ENCODE peak calls at places on chromosomes 16 and 17, in four cellular contexts. One of them, this sample, is unnamed. For H3K27me3, the result is how much of the 10 kb centered on the place peaks cover.

GRCh38 chr17:31509095-31509804 is 117.8 kb downstream of the RAB11FIP4 start:
- DNase-seq in esophagus squamous epithelium: no peak
- DNase-seq in transverse colon: no peak
- DNase-seq in tibial nerve: no peak
- DNase-seq in this sample: no peak

GRCh38 chr17:75877752-75878173 is 618 bp downstream of the TRIM47 start:
- DNase-seq in esophagus squamous epithelium: no peak
- DNase-seq in transverse colon: peak
- DNase-seq in tibial nerve: peak
- DNase-seq in this sample: peak

GRCh38 chr17:17836250-17836817 is 452 bp downstream of the SREBF1 start:
- DNase-seq in esophagus squamous epithelium: peak
- DNase-seq in transverse colon: peak
- DNase-seq in tibial nerve: peak
- DNase-seq in this sample: peak

GRCh38 chr17:19294443-19294842 is 57.3 kb downstream of the EPN2 start:
- DNase-seq in esophagus squamous epithelium: no peak
- DNase-seq in transverse colon: no peak
- DNase-seq in tibial nerve: no peak
- DNase-seq in this sample: no peak

GRCh38 chr17:29124135-29124930 is 55.9 kb downstream of the MYO18A start:
- DNase-seq in esophagus squamous epithelium: no peak
- DNase-seq in transverse colon: no peak
- DNase-seq in tibial nerve: no peak
- DNase-seq in this sample: no peak

GRCh38 chr17:44556114-44556853 is 1.0 kb upstream of the FZD2 start:
- DNase-seq in esophagus squamous epithelium: no peak
- DNase-seq in transverse colon: peak
- DNase-seq in tibial nerve: no peak
- DNase-seq in this sample: no peak

GRCh38 chr17:75511270-75511609 is 4.1 kb downstream of the CASKIN2 start:
- DNase-seq in esophagus squamous epithelium: no peak
- DNase-seq in transverse colon: no peak
- DNase-seq in tibial nerve: no peak
- DNase-seq in this sample: no peak

GRCh38 chr17:31654936-31655335 is 204.1 kb downstream of the COPRS start:
- DNase-seq in esophagus squamous epithelium: no peak
- DNase-seq in transverse colon: no peak
- DNase-seq in tibial nerve: no peak
- DNase-seq in this sample: peak

GRCh38 chr17:78789149-78789662 is 7.1 kb upstream of the CYTH1 start:
- DNase-seq in esophagus squamous epithelium: no peak
- DNase-seq in transverse colon: no peak
- DNase-seq in tibial nerve: no peak
- DNase-seq in this sample: no peak

GRCh38 chr16:83305092-83305491 is 502.7 kb upstream of the HSBP1 start:
- DNase-seq in esophagus squamous epithelium: no peak
- DNase-seq in transverse colon: no peak
- DNase-seq in tibial nerve: no peak
- DNase-seq in this sample: no peak

GRCh38 chr17:61018938-61019337 is 341.3 kb downstream of the BCAS3 start:
- DNase-seq in esophagus squamous epithelium: no peak
- DNase-seq in transverse colon: no peak
- DNase-seq in tibial nerve: no peak
- DNase-seq in this sample: no peak

GRCh38 chr17:16991349-16992009 is 19.6 kb upstream of the TNFRSF13B start:
- DNase-seq in esophagus squamous epithelium: peak
- DNase-seq in transverse colon: peak
- DNase-seq in tibial nerve: peak
- DNase-seq in this sample: peak

GRCh38 chr16:24976971-24977672 is 38.0 kb downstream of the ARHGAP17 start:
- DNase-seq in esophagus squamous epithelium: no peak
- DNase-seq in transverse colon: no peak
- DNase-seq in tibial nerve: no peak
- DNase-seq in this sample: no peak

GRCh38 chr17:28917029-28917428 is 14.2 kb upstream of the DHRS13 start:
- DNase-seq in esophagus squamous epithelium: no peak
- DNase-seq in transverse colon: no peak
- DNase-seq in tibial nerve: no peak
- DNase-seq in this sample: no peak

GRCh38 chr17:69431835-69432234 is 17.3 kb downstream of the MAP2K6 start:
- DNase-seq in esophagus squamous epithelium: no peak
- DNase-seq in transverse colon: no peak
- DNase-seq in tibial nerve: no peak
- DNase-seq in this sample: no peak

GRCh38 chr16:54050281-54051210 is 236.0 kb downstream of the IRX3 start:
- DNase-seq in esophagus squamous epithelium: no peak
- DNase-seq in transverse colon: no peak
- DNase-seq in tibial nerve: no peak
- DNase-seq in this sample: no peak

GRCh38 chr17:13266596-13266995 is 248.8 kb upstream of the ELAC2 start:
- DNase-seq in esophagus squamous epithelium: no peak
- DNase-seq in transverse colon: no peak
- DNase-seq in tibial nerve: no peak
- DNase-seq in this sample: no peak

GRCh38 chr16:72024862-72025382 is 16.4 kb downstream of the DHODH start:
- DNase-seq in esophagus squamous epithelium: no peak
- DNase-seq in transverse colon: no peak
- DNase-seq in tibial nerve: no peak
- DNase-seq in this sample: no peak

GRCh38 chr16:29154676-29155121 is 169.8 kb downstream of the LAT start:
- DNase-seq in esophagus squamous epithelium: no peak
- DNase-seq in transverse colon: no peak
- DNase-seq in tibial nerve: no peak
- DNase-seq in this sample: no peak

GRCh38 chr16:47924950-47925349 is 230.8 kb downstream of the ABCC12 start:
- DNase-seq in esophagus squamous epithelium: no peak
- DNase-seq in transverse colon: no peak
- DNase-seq in tibial nerve: no peak
- DNase-seq in this sample: no peak

GRCh38 chr16:56332464-56333079 is 92.8 kb downstream of the AMFR start:
- DNase-seq in esophagus squamous epithelium: no peak
- DNase-seq in transverse colon: peak
- DNase-seq in tibial nerve: peak
- DNase-seq in this sample: no peak

GRCh38 chr17:1493291-1493980 is 950 bp upstream of the MYO1C start:
- DNase-seq in esophagus squamous epithelium: no peak
- DNase-seq in transverse colon: peak
- DNase-seq in tibial nerve: no peak
- DNase-seq in this sample: no peak

GRCh38 chr16:63289834-63290460 is 1253.7 kb upstream of the CDH8 start:
- DNase-seq in esophagus squamous epithelium: no peak
- DNase-seq in transverse colon: peak
- DNase-seq in tibial nerve: no peak
- DNase-seq in this sample: no peak

GRCh38 chr16:82864332-82865040 is 237.7 kb downstream of the CDH13 start:
- DNase-seq in esophagus squamous epithelium: no peak
- DNase-seq in transverse colon: no peak
- DNase-seq in tibial nerve: no peak
- DNase-seq in this sample: no peak

GRCh38 chr17:60600490-60601431 is 768 bp downstream of the PPM1D start:
- DNase-seq in esophagus squamous epithelium: peak
- DNase-seq in transverse colon: peak
- DNase-seq in tibial nerve: peak
- DNase-seq in this sample: peak

GRCh38 chr16:89374393-89374948 is 115.9 kb downstream of the ANKRD11 start:
- DNase-seq in esophagus squamous epithelium: no peak
- DNase-seq in transverse colon: no peak
- DNase-seq in tibial nerve: no peak
- DNase-seq in this sample: no peak

GRCh38 chr17:53548252-53548651 is 274.5 kb upstream of the KIF2B start:
- DNase-seq in esophagus squamous epithelium: no peak
- DNase-seq in transverse colon: no peak
- DNase-seq in tibial nerve: no peak
- DNase-seq in this sample: no peak

GRCh38 chr17:74816883-74817620 is 40.9 kb upstream of the NAT9 start:
- DNase-seq in esophagus squamous epithelium: no peak
- DNase-seq in transverse colon: no peak
- DNase-seq in tibial nerve: no peak
- DNase-seq in this sample: no peak

GRCh38 chr17:34626141-34626681 is 46.8 kb downstream of the TMEM132E start:
- DNase-seq in esophagus squamous epithelium: no peak
- DNase-seq in transverse colon: no peak
- DNase-seq in tibial nerve: no peak
- DNase-seq in this sample: no peak

GRCh38 chr17:77738666-77739531 is 219.6 kb upstream of the TNRC6C start:
- DNase-seq in esophagus squamous epithelium: no peak
- DNase-seq in transverse colon: no peak
- DNase-seq in tibial nerve: peak
- DNase-seq in this sample: no peak

GRCh38 chr17:1107777-1108559 is 71.8 kb downstream of the ABR start:
- DNase-seq in esophagus squamous epithelium: no peak
- DNase-seq in transverse colon: peak
- DNase-seq in tibial nerve: no peak
- DNase-seq in this sample: no peak

GRCh38 chr16:31458073-31458834 is 1.0 kb upstream of the ARMC5 start:
- DNase-seq in esophagus squamous epithelium: no peak
- DNase-seq in transverse colon: peak
- DNase-seq in tibial nerve: no peak
- DNase-seq in this sample: no peak

GRCh38 chr16:86951831-86952598 is 365.2 kb downstream of the C16orf95 start:
- DNase-seq in esophagus squamous epithelium: no peak
- DNase-seq in transverse colon: no peak
- DNase-seq in tibial nerve: no peak
- DNase-seq in this sample: no peak

GRCh38 chr17:49414622-49415350 is at the start of gene PHB1:
- DNase-seq in esophagus squamous epithelium: peak
- DNase-seq in transverse colon: peak
- DNase-seq in tibial nerve: peak
- DNase-seq in this sample: peak
- TF ChIP-seq POLR2A in esophagus squamous epithelium: no peak
- TF ChIP-seq POLR2A in transverse colon: peak
- TF ChIP-seq POLR2A in tibial nerve: peak
- TF ChIP-seq POLR2A in this sample: no peak

DNA sequence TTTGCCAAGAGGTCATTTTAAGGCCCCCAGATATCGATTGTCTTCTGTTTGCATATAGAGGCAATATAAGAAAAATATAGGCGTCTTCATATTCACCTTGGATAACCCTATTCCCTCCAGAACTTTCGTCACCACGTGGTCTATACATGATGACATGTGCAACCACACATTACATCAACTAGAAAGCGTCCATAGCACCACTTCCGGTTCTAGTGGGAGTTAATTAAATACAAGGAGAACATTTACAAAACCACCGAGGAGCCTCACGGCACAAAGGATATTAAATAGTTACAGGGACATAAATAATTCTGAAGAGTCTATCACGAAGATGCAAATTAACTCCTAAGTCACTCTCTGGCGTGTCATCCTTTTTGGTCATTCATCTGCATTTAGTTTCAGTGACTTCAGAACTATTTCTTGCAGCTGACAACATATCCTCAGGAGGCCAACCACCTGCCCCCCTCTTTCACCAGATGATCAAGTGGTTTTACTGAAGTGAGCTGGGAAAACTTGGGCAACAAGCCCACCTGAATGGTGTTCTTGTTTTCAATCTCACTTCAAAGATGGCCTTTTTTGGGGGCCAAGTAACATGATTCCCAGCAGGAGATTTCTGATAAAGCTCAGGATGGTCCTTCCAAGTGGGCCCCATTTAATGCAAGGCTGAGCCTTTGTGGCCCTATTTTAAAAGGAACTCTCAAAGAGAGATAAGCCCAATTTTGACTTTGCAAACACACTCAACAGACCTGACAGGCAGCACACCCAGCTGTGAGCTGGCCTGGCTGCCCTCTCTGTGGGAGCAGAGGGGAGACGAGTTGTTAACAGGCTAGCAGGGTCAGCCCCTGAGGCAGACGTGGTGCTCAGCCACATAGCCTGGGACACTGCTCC is 15.3 kb downstream of the CMTM3 start:
- DNase-seq in esophagus squamous epithelium: no peak
- DNase-seq in transverse colon: no peak
- DNase-seq in tibial nerve: no peak
- DNase-seq in this sample: no peak
- H3K27ac ChIP-seq in esophagus squamous epithelium: peak
- H3K27ac ChIP-seq in transverse colon: peak
- H3K27ac ChIP-seq in tibial nerve: no peak
- H3K27ac ChIP-seq in this sample: peak

DNA sequence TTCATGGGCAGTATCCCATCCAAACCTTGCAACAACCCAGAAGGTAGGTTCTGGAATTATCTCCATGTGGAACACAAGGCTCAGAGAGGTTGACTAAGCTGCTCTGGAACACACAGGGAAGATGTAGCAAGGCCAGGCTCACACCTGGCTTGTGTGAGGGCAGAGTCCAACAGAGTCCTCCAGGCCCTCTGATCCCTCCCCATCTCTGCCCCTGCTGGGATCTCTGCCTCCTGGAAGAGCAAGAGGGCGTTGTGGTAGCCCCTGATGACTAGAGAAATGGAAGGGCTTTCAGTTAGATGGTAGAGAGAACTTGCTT is 7.0 kb upstream of the PPP1R1B start:
- DNase-seq in esophagus squamous epithelium: no peak
- DNase-seq in transverse colon: no peak
- DNase-seq in tibial nerve: no peak
- DNase-seq in this sample: no peak
- H3K27me3 ChIP-seq in esophagus squamous epithelium: under half
- H3K27me3 ChIP-seq in transverse colon: under half
- H3K27me3 ChIP-seq in tibial nerve: under half
- H3K27me3 ChIP-seq in this sample: under half

DNA sequence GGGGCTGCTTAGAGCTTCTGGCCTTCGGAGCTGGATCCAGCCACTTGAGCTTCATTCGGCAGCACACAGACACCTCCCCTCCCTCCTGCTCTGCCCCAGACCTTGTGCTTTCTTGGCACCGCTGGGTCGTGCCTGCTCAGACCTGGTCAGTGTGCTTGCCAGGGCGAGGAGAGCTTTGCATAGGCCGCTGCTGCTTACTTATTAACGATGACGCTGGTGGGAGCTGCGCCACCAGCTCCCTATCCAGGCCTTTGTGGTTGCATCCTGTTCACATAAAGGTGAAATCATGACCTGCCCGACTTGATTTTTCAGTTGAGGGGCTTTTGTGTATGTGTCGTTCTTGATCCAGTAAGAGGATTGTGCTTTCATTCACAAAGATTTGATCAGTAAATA is 101.1 kb downstream of the MSI2 start:
- DNase-seq in esophagus squamous epithelium: no peak
- DNase-seq in transverse colon: peak
- DNase-seq in tibial nerve: no peak
- DNase-seq in this sample: peak
- TF ChIP-seq POLR2A in esophagus squamous epithelium: no peak
- TF ChIP-seq POLR2A in transverse colon: no peak
- TF ChIP-seq POLR2A in tibial nerve: no peak
- TF ChIP-seq POLR2A in this sample: no peak

DNA sequence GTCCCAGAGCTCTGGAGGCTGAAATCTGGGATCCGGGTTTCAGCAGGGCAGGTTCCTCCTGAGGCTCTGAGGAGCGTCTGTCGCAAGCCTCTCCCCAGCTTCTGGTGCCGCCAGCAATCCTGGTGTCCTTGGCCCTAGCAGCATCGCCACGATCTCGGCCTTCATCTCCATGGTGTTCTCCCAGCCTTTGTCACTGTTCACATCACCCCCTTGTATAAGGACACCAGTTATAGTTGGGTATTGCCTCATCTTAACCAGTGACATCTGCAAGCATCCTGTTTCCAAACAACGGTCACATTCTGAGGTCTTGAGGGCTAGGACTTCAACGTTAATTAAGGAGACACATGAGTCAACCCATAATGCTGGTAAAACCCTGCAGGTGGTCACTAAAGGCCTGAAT is 2.8 kb upstream of the PPP1R27 start:
- DNase-seq in esophagus squamous epithelium: no peak
- DNase-seq in transverse colon: no peak
- DNase-seq in tibial nerve: no peak
- DNase-seq in this sample: no peak
- H3K27ac ChIP-seq in esophagus squamous epithelium: no peak
- H3K27ac ChIP-seq in transverse colon: no peak
- H3K27ac ChIP-seq in tibial nerve: no peak
- H3K27ac ChIP-seq in this sample: no peak

This sample was measured in breast epithelium.